ENCODE peak calls at places on chromosomes 13 and 19, in five cellular contexts. P is stimulated activated CD4-positive, alpha-beta T cell treated with anti-CD3 and anti-CD28 coated beads, Interleukin-15, amount 100 ng/mL, for 1 hour; B is CD8-positive, alpha-beta T cell; A is breast epithelium; O is activated CD4-positive, alpha-beta T cell treated with anti-CD3 and anti-CD28 coated beads for 48 hours. D is an unnamed sample.

GRCh38 chr13:41117859-41118258 is 14.7 kb downstream of the KBTBD6 start:
- DNase-seq in P (no peak), B (no peak), A (no peak), O (no peak), D (no peak)

GRCh38 chr13:20182231-20182846 is 10.4 kb downstream of the GJB2 start:
- DNase-seq in P (no peak), B (peak), A (no peak), O (peak), D (no peak)

GRCh38 chr13:112857914-112858490 is 111.0 kb upstream of the MCF2L start:
- DNase-seq in P (no peak), B (no peak), A (no peak), O (no peak), D (no peak)

GRCh38 chr19:38785187-38785699 is 3.8 kb upstream of the LGALS7B start:
- DNase-seq in P (no peak), B (no peak), A (no peak), O (no peak), D (no peak)

GRCh38 chr13:32023698-32024097 is 7.9 kb upstream of the FRY start:
- DNase-seq in P (no peak), B (no peak), A (no peak), O (no peak), D (no peak)

GRCh38 chr13:44884076-44884729 is 105.1 kb downstream of the NUFIP1 start:
- DNase-seq in P (no peak), B (no peak), A (no peak), O (no peak), D (no peak)

GRCh38 chr13:103282571-103283450 is 216.6 kb upstream of the SLC10A2 start:
- DNase-seq in P (no peak), B (no peak), A (no peak), O (no peak), D (no peak)

GRCh38 chr19:13153627-13154240 is 3.5 kb downstream of the IER2 start:
- DNase-seq in P (peak), B (no peak), A (no peak), O (peak), D (no peak)

GRCh38 chr19:41753936-41754529 is 1.3 kb upstream of the CEACAM6 start:
- DNase-seq in P (peak), B (peak), A (no peak), O (peak), D (no peak)

D was measured in KG1.